ENCODE peak calls at places on chromosomes 6 and 20, in seven cellular contexts. O, Z, B, E, L, I and J are unnamed samples.
A peak's percentile ranks its signal among the peaks of the same experiment; 100 is the strongest.

GRCh38 chr6:87396595-87397392 is 11.0 kb upstream of the CFAP206 start:
- DNase-seq in L (no peak), B (no peak), E (no peak), Z (no peak), O (no peak), I (no peak), J (no peak)

GRCh38 chr6:132972971-132973370 is 158.6 kb downstream of the RPS12 start:
- DNase-seq in I (no peak), Z (no peak), E (no peak), O (no peak), B (no peak), L (no peak), J (no peak)

GRCh38 chr6:22413681-22414305 is 117.0 kb upstream of the PRL start:
- DNase-seq in I (peak; percentile 65), E (no peak), B (peak; percentile 25), L (no peak), O (no peak), Z (no peak), J (peak; percentile 41)

GRCh38 chr20:44231193-44231592 is 15.9 kb upstream of the GDAP1L1 start:
- DNase-seq in Z (no peak), L (no peak), B (no peak), E (no peak), O (no peak), I (no peak), J (no peak)

GRCh38 chr20:48052492-48052870 is 267.2 kb upstream of the SULF2 start:
- DNase-seq in Z (no peak), I (no peak), O (no peak), B (no peak), E (no peak), L (no peak), J (no peak)

GRCh38 chr20:17611540-17612286 is 41.8 kb downstream of the DSTN start:
- DNase-seq in I (no peak), O (peak; percentile 80), Z (peak; percentile 6), B (peak; percentile 50), E (no peak), L (peak; percentile 81), J (no peak)

GRCh38 chr6:89702349-89702748 is 63.8 kb upstream of the LYRM2 start:
- DNase-seq in I (no peak), Z (no peak), E (no peak), B (no peak), L (no peak), O (no peak), J (no peak)

GRCh38 chr6:158825951-158826306 is 6.8 kb upstream of the EZR start:
- DNase-seq in L (no peak), E (no peak), Z (no peak), B (peak; percentile 76), O (no peak), I (peak; percentile 75), J (peak; percentile 68)

GRCh38 chr6:159390384-159390783 is 221.2 kb downstream of the FNDC1 start:
- DNase-seq in I (no peak), L (no peak), B (no peak), O (no peak), Z (no peak), E (no peak), J (no peak)

GRCh38 chr20:52985687-52986086 is 13.5 kb downstream of the TSHZ2 start:
- DNase-seq in E (no peak), L (no peak), B (no peak), Z (no peak), I (no peak), O (no peak), J (no peak)

GRCh38 chr6:54194067-54194466 is 82.8 kb downstream of the MLIP start:
- DNase-seq in B (peak; percentile 85), Z (peak; percentile 70), I (peak; percentile 58), L (no peak), O (no peak), E (no peak), J (peak; percentile 22)

GRCh38 chr20:43959079-43959919 is 44.6 kb downstream of the TOX2 start:
- DNase-seq in B (no peak), O (no peak), I (no peak), Z (no peak), E (no peak), L (no peak), J (no peak)

GRCh38 chr6:71157350-71157749 is 131.3 kb upstream of the OGFRL1 start:
- DNase-seq in E (no peak), L (no peak), I (no peak), O (no peak), B (no peak), Z (no peak), J (no peak)

GRCh38 chr6:154156135-154156948 is 117.3 kb downstream of the OPRM1 start:
- DNase-seq in E (peak; percentile 36), Z (peak; percentile 52), I (peak; percentile 45), L (peak; percentile 87), B (peak; percentile 80), O (no peak), J (peak; percentile 24)

GRCh38 chr20:25237610-25238318 is 10.1 kb upstream of the PYGB start:
- DNase-seq in I (peak; percentile 100), Z (peak; percentile 94), E (no peak), B (peak; percentile 99), L (no peak), O (no peak), J (peak; percentile 99)

GRCh38 chr6:25366785-25367657 is 87.8 kb downstream of the CARMIL1 start:
- DNase-seq in Z (no peak), O (no peak), E (no peak), I (no peak), L (no peak), B (peak; percentile 8), J (no peak)

GRCh38 chr20:49278817-49279676 is 1.2 kb upstream of the ZNFX1 start:
- DNase-seq in I (no peak), O (peak; percentile 82), E (no peak), B (peak; percentile 48), Z (no peak), L (no peak), J (no peak)

GRCh38 chr6:133991096-133991593 is 38.1 kb downstream of the TBPL1 start:
- DNase-seq in Z (no peak), O (no peak), E (no peak), L (no peak), B (peak; percentile 83), I (peak; percentile 90), J (peak; percentile 76)

GRCh38 chr6:9482030-9482731 is 932.7 kb downstream of the TFAP2A start:
- DNase-seq in O (no peak), Z (peak; percentile 78), E (no peak), L (no peak), B (peak; percentile 94), I (peak; percentile 96), J (peak; percentile 92)

GRCh38 chr6:166757226-166758135 is 130.4 kb upstream of the RPS6KA2 start:
- DNase-seq in E (no peak), I (peak; percentile 59), Z (no peak), B (peak; percentile 72), O (no peak), L (no peak), J (peak; percentile 41)

GRCh38 chr20:62282877-62283503 is 19.8 kb upstream of the ADRM1 start:
- DNase-seq in O (no peak), B (no peak), I (no peak), E (no peak), L (peak; percentile 88), Z (no peak), J (no peak)

GRCh38 chr6:34580707-34581560 is 24.8 kb upstream of the SPDEF start:
- DNase-seq in L (no peak), B (peak; percentile 18), E (no peak), I (peak; percentile 18), Z (no peak), O (no peak), J (no peak)

GRCh38 chr6:30875244-30876038 is 8.9 kb upstream of the DDR1 start:
- DNase-seq in L (no peak), E (no peak), Z (no peak), I (no peak), O (no peak), B (no peak), J (no peak)

GRCh38 chr20:10370091-10370887 is 63.7 kb downstream of the MKKS start:
- DNase-seq in I (peak; percentile 47), O (no peak), B (peak; percentile 63), Z (no peak), L (no peak), E (no peak), J (no peak)

GRCh38 chr6:170360476-170360875 is 53.9 kb downstream of the FAM120B start:
- DNase-seq in O (no peak), E (no peak), I (peak; percentile 25), Z (no peak), L (no peak), B (peak; percentile 56), J (peak; percentile 16)

GRCh38 chr6:3328145-3328544 is 69.4 kb downstream of the PSMG4 start:
- DNase-seq in B (peak; percentile 38), I (peak; percentile 52), Z (no peak), E (no peak), O (no peak), L (no peak), J (no peak)

GRCh38 chr6:152387091-152387490 is 250.1 kb downstream of the SYNE1 start:
- DNase-seq in B (no peak), O (no peak), I (no peak), L (no peak), E (no peak), Z (no peak), J (no peak)

DNA sequence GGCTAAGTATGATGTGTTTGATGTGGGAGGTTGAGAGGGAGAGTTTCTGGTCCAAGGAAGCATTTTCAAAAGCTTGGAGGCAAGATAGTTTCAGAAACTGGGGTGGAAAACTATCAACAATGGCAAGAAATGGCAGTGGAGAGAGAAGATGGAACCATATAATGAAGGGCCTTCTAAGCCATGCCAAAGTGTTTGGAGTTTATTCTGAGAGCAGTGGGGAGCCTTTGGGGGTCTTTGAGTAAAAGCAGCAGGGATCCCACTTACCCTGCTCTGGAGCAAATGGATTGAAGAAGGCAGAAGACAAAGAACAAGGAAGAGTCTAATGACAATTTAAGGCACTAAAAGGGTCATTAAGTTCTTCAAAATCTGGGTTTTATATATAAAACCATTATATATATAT is 538.9 kb downstream of the UTRN start:
- DNase-seq in Z (no peak), O (no peak), I (no peak), L (no peak), E (no peak), B (no peak), J (no peak)
- H3K4me3 ChIP-seq in Z (no peak overlapping the region), O (no peak overlapping the region), I (no peak overlapping the region), L (no peak overlapping the region), E (no peak overlapping the region), B (no peak overlapping the region), J (no peak overlapping the region)

GRCh38 chr6:2230659-2231277 is 14.6 kb downstream of the GMDS start:
- DNase-seq in L (no peak), Z (no peak), O (no peak), E (no peak), I (no peak), B (no peak), J (no peak)
- TF ChIP-seq CTCF in L (no peak), Z (no peak), O (no peak), E (no peak), I (no peak), B (no peak), J (no peak)

GRCh38 chr20:32972181-32973076 is 31.8 kb downstream of the SUN5 start:
- DNase-seq in Z (no peak), B (peak; percentile 5), I (no peak), O (no peak), E (peak; percentile 66), L (peak; percentile 59), J (no peak)
- H3K4me3 ChIP-seq in Z (no peak overlapping the region), B (no peak overlapping the region), I (no peak overlapping the region), O (no peak overlapping the region), E (peak overlapping the region; percentile 42), L (no peak overlapping the region), J (no peak overlapping the region)

DNA sequence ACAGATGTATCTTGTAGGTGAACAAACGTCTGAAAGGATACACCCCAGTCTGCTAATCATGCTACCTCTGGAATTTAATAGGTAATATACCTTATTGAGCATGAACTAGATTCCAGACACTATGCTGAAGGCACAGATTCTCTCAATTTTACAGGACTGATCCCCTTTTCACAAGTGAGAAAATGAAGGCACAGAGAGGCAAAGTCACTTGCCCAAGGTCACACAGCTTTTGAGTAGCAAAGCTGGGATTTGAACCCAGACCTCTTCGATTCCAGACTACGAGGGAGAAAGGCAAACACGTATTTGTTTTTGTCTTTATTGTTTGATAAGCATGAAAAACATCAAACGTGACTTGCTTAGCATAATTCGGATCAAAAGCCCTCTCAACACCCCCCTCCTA is 34.4 kb upstream of the PMEPA1 start:
- DNase-seq in B (no peak), I (no peak), L (no peak), E (no peak), Z (no peak), O (no peak), J (no peak)
- TF ChIP-seq CTCF in B (no peak), I (no peak), L (no peak), E (no peak), Z (no peak), O (no peak), J (no peak)